ENCODE peak calls at places on chromosomes 7 and 10, in eight cellular contexts. T, S, G, L, R, F, N and P are unnamed samples.

GRCh38 chr7:44750921-44751571 is 2.4 kb downstream of the ZMIZ2 start:
- DNase-seq in S (no peak), T (peak; percentile 52), G (no peak), R (peak; percentile 65), F (peak; percentile 44), L (no peak), N (no peak), P (peak; percentile 74)

GRCh38 chr7:24817339-24817738 is 60.1 kb upstream of the GSDME start:
- DNase-seq in T (no peak), L (no peak), F (no peak), G (no peak), S (no peak), R (no peak), N (no peak), P (no peak)

GRCh38 chr7:47461161-47461560 is 120.8 kb downstream of the TNS3 start:
- DNase-seq in S (no peak), G (no peak), T (peak; percentile 80), F (no peak), L (no peak), N (no peak), R (no peak), P (no peak)

GRCh38 chr7:20520530-20520929 is 94.9 kb upstream of the ABCB5 start:
- DNase-seq in R (no peak), G (no peak), N (no peak), T (no peak), F (no peak), L (no peak), S (no peak), P (no peak)

GRCh38 chr7:11212080-11212711 is 238.5 kb downstream of the PHF14 start:
- DNase-seq in F (peak; percentile 53), L (peak; percentile 55), S (peak; percentile 67), T (peak; percentile 66), R (peak; percentile 29), N (peak; percentile 25), G (no peak), P (no peak)

GRCh38 chr10:129800-130199 is 5.5 kb upstream of the ZMYND11 start:
- DNase-seq in T (no peak), R (no peak), G (no peak), L (no peak), F (no peak), S (no peak), N (no peak), P (no peak)

GRCh38 chr7:78437118-78437517 is 638.5 kb downstream of the PHTF2 start:
- DNase-seq in N (no peak), T (peak; percentile 78), R (no peak), G (no peak), F (no peak), L (no peak), S (no peak), P (no peak)

GRCh38 chr7:7943951-7944350 is 24.6 kb upstream of the GLCCI1 start:
- DNase-seq in L (no peak), N (no peak), R (no peak), T (no peak), S (no peak), F (no peak), G (no peak), P (no peak)

GRCh38 chr10:48215148-48215982 is 59.1 kb downstream of the FRMPD2 start:
- DNase-seq in N (peak; percentile 19), T (peak; percentile 20), G (no peak), L (peak; percentile 41), S (no peak), R (no peak), F (peak; percentile 53), P (peak; percentile 32)

GRCh38 chr7:3264693-3265339 is 36.2 kb upstream of the SDK1 start:
- DNase-seq in S (no peak), G (no peak), R (no peak), T (no peak), L (no peak), F (no peak), N (no peak), P (no peak)

GRCh38 chr10:112115781-112116385 is 67.7 kb downstream of the GPAM start:
- DNase-seq in T (peak; percentile 18), R (no peak), N (peak; percentile 46), S (no peak), F (peak; percentile 25), G (no peak), L (no peak), P (no peak)

GRCh38 chr10:93267521-93267920 is 193.8 kb downstream of the CYP26A1 start:
- DNase-seq in G (no peak), R (no peak), N (no peak), L (no peak), F (no peak), S (no peak), T (no peak), P (no peak)

GRCh38 chr7:39733881-39734571 is 110.7 kb downstream of the RALA start:
- DNase-seq in L (no peak), R (no peak), S (no peak), F (no peak), N (no peak), G (no peak), T (peak; percentile 93), P (no peak)

GRCh38 chr7:39979406-39980073 is 29.5 kb downstream of the CDK13 start:
- DNase-seq in L (no peak), S (no peak), N (no peak), G (no peak), F (no peak), R (no peak), T (no peak), P (no peak)

GRCh38 chr7:15558747-15559146 is 3.1 kb downstream of the AGMO start:
- DNase-seq in G (no peak), S (no peak), F (no peak), L (no peak), R (no peak), N (no peak), T (peak; percentile 6), P (no peak)

GRCh38 chr10:1462521-1462920 is 274.8 kb downstream of the ADARB2 start:
- DNase-seq in S (no peak), L (no peak), G (no peak), F (no peak), R (no peak), T (no peak), N (no peak), P (no peak)

GRCh38 chr10:1462994-1463633 is 274.2 kb downstream of the ADARB2 start:
- DNase-seq in F (no peak), G (no peak), N (no peak), R (no peak), L (no peak), T (no peak), S (no peak), P (no peak)

GRCh38 chr10:1462032-1462431 is 275.3 kb downstream of the ADARB2 start:
- DNase-seq in T (no peak), G (no peak), L (no peak), F (no peak), N (no peak), S (no peak), R (no peak), P (no peak)

GRCh38 chr10:1464866-1465265 is 272.5 kb downstream of the ADARB2 start:
- DNase-seq in F (no peak), G (no peak), R (no peak), T (no peak), N (no peak), S (no peak), L (no peak), P (no peak)

GRCh38 chr10:1461016-1461415 is 276.3 kb downstream of the ADARB2 start:
- DNase-seq in F (no peak), S (no peak), N (no peak), G (no peak), L (no peak), R (no peak), T (no peak), P (no peak)
- H3K27ac ChIP-seq in F (no peak overlapping the region), S (no peak overlapping the region), N (no peak overlapping the region), G (no peak overlapping the region), L (no peak overlapping the region), R (no peak overlapping the region), T (no peak overlapping the region), P (no peak overlapping the region)

DNA sequence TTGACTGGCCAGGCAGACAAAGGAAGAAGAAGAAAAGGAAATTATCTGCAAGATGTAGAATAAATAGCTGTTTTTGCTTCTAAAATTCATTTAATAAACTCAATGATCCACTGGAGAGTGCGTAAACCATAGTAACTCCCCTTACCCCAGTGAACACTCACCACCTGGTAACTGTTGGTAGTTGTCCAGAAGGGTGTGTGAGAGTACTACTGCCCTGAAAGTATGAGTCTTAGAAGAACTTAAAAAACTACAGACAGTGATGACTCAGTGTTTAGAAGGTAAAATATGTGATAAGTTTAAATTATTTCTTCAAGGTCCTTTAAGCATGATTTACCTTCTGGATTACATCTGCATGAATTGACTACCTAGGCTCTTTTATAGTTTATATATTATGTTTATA is 53.0 kb upstream of the SEMA3A start:
- DNase-seq in G (no peak), N (no peak), T (peak; percentile 91), F (no peak), R (no peak), S (no peak), L (no peak), P (no peak)
- TF ChIP-seq CTCF in G (no peak), N (no peak), T (peak; percentile 38), F (no peak), R (no peak), S (no peak), L (no peak), P (no peak)

GRCh38 chr10:110209399-110209925 is 2.1 kb downstream of the MXI1 start:
- DNase-seq in F (peak; percentile 71), T (peak; percentile 65), S (peak; percentile 89), G (no peak), R (peak; percentile 65), N (peak; percentile 52), L (peak; percentile 48), P (peak; percentile 68)
- TF ChIP-seq POLR2A in F (peak; percentile 42), T (no peak), S (no peak), G (peak; percentile 7), R (peak; percentile 18), N (no peak), L (no peak), P (no peak)

GRCh38 chr7:106952658-106953231 is 87.7 kb downstream of the PIK3CG start:
- DNase-seq in G (no peak), T (no peak), S (peak; percentile 72), F (peak; percentile 20), N (no peak), R (no peak), L (no peak), P (no peak)
- H3K27ac ChIP-seq in G (no peak overlapping the region), T (no peak overlapping the region), S (no peak overlapping the region), F (peak overlapping the region; percentile 41), N (no peak overlapping the region), R (no peak overlapping the region), L (no peak overlapping the region), P (no peak overlapping the region)